ENCODE peak calls at places on chromosomes 7 and 10, in eight cellular contexts. R, G, O, L, N, F, D and H are unnamed samples.

GRCh38 chr7:1357601-1358271 is 101.5 kb downstream of the MICALL2 start:
- DNase-seq in R (no peak), G (no peak), O (no peak), L (no peak), N (no peak), F (no peak), D (peak), H (no peak)

GRCh38 chr7:4631664-4632171 is 50.4 kb upstream of the FOXK1 start:
- DNase-seq in R (peak), G (peak), O (peak), L (peak), N (peak), F (peak), D (peak), H (peak)

GRCh38 chr10:93495654-93496321 is 624 bp upstream of the CEP55 start:
- DNase-seq in R (no peak), G (peak), O (peak), L (no peak), N (peak), F (no peak), D (peak), H (peak)

GRCh38 chr7:33423646-33424020 is 294.3 kb downstream of the BBS9 start:
- DNase-seq in R (no peak), G (no peak), O (peak), L (no peak), N (peak), F (no peak), D (peak), H (peak)

GRCh38 chr7:17130281-17131059 is 168.0 kb upstream of the AHR start:
- DNase-seq in R (peak), G (peak), O (no peak), L (no peak), N (peak), F (peak), D (peak), H (peak)

GRCh38 chr7:134852626-134853025 is 73.2 kb downstream of the CALD1 start:
- DNase-seq in R (peak), G (no peak), O (no peak), L (no peak), N (no peak), F (no peak), D (no peak), H (no peak)

GRCh38 chr10:44955408-44956070 is 4.1 kb upstream of the RASSF4 start:
- DNase-seq in R (no peak), G (no peak), O (no peak), L (no peak), N (no peak), F (no peak), D (no peak), H (no peak)

GRCh38 chr7:44286618-44287487 is 38.5 kb downstream of the CAMK2B start:
- DNase-seq in R (no peak), G (no peak), O (no peak), L (peak), N (no peak), F (no peak), D (no peak), H (no peak)

GRCh38 chr7:23494009-23494408 is 23.7 kb upstream of the IGF2BP3 start:
- DNase-seq in R (no peak), G (no peak), O (no peak), L (no peak), N (no peak), F (no peak), D (no peak), H (no peak)

GRCh38 chr7:95045236-95045923 is 138.0 kb downstream of the PPP1R9A start:
- DNase-seq in R (no peak), G (no peak), O (peak), L (no peak), N (peak), F (no peak), D (peak), H (peak)

GRCh38 chr7:1248459-1249131 is 15.9 kb downstream of the UNCX start:
- DNase-seq in R (no peak), G (no peak), O (no peak), L (no peak), N (no peak), F (no peak), D (no peak), H (no peak)

GRCh38 chr7:2894118-2894940 is 50.2 kb upstream of the GNA12 start:
- DNase-seq in R (no peak), G (no peak), O (peak), L (peak), N (no peak), F (no peak), D (no peak), H (no peak)

GRCh38 chr7:99326408-99326782 is 697 bp downstream of the ARPC1A start:
- DNase-seq in R (no peak), G (no peak), O (no peak), L (no peak), N (peak), F (no peak), D (no peak), H (no peak)

GRCh38 chr7:34217972-34218371 is 312.6 kb downstream of the BMPER start:
- DNase-seq in R (no peak), G (no peak), O (no peak), L (no peak), N (no peak), F (no peak), D (no peak), H (no peak)

GRCh38 chr7:54960517-54960916 is 58.3 kb upstream of the EGFR start:
- DNase-seq in R (peak), G (no peak), O (no peak), L (no peak), N (peak), F (peak), D (no peak), H (peak)

GRCh38 chr7:66626236-66626957 is 2.3 kb upstream of the KCTD7 start:
- DNase-seq in R (peak), G (no peak), O (no peak), L (no peak), N (peak), F (peak), D (no peak), H (no peak)